ENCODE peak calls at places on chromosomes 5 and 9, in six cellular contexts. J, A, R, M, N and D are unnamed samples.

GRCh38 chr5:68406767-68407232 is 191.2 kb downstream of the PIK3R1 start:
- DNase-seq in J (peak; percentile 49), A (no peak), R (no peak), M (no peak), N (no peak), D (no peak)

GRCh38 chr5:177133845-177134652 is 476 bp downstream of the NSD1 start:
- DNase-seq in J (peak; percentile 92), A (no peak), R (peak; percentile 91), M (no peak), N (no peak), D (no peak)

GRCh38 chr5:112862085-112862484 is 998 bp downstream of the SRP19 start:
- DNase-seq in J (peak; percentile 72), A (no peak), R (peak; percentile 47), M (no peak), N (no peak), D (no peak)

GRCh38 chr5:42950466-42951168 is 89.5 kb downstream of the ANXA2R start:
- DNase-seq in J (peak; percentile 63), A (peak; percentile 99), R (no peak), M (peak; percentile 88), N (peak; percentile 95), D (peak; percentile 98)

GRCh38 chr5:61020415-61020814 is 75.4 kb downstream of the NDUFAF2 start:
- DNase-seq in J (no peak), A (no peak), R (no peak), M (no peak), N (no peak), D (no peak)

GRCh38 chr5:179854356-179854755 is 4.3 kb downstream of the MRNIP start:
- DNase-seq in J (no peak), A (no peak), R (no peak), M (no peak), N (no peak), D (no peak)

GRCh38 chr5:30050056-30050815 is 1143.2 kb upstream of the CDH6 start:
- DNase-seq in J (no peak), A (no peak), R (no peak), M (no peak), N (no peak), D (no peak)

GRCh38 chr5:17405976-17406876 is 91.8 kb upstream of the TAF11L2 start:
- DNase-seq in J (no peak), A (no peak), R (no peak), M (no peak), N (no peak), D (no peak)

GRCh38 chr5:158765407-158765806 is 334.3 kb downstream of the EBF1 start:
- DNase-seq in J (no peak), A (no peak), R (no peak), M (no peak), N (no peak), D (no peak)

GRCh38 chr5:67283988-67284457 is 87.4 kb upstream of the CD180 start:
- DNase-seq in J (no peak), A (no peak), R (no peak), M (no peak), N (no peak), D (no peak)

GRCh38 chr5:25006734-25007133 is 362.0 kb upstream of the CDH10 start:
- DNase-seq in J (no peak), A (no peak), R (peak; percentile 57), M (no peak), N (no peak), D (no peak)

GRCh38 chr5:180179399-180180197 is 29.4 kb downstream of the RASGEF1C start:
- DNase-seq in J (no peak), A (no peak), R (peak; percentile 32), M (no peak), N (no peak), D (no peak)

GRCh38 chr9:18676501-18676900 is 202.5 kb downstream of the ADAMTSL1 start:
- DNase-seq in J (no peak), A (no peak), R (no peak), M (no peak), N (no peak), D (no peak)

GRCh38 chr5:40441733-40442132 is 238.0 kb upstream of the PTGER4 start:
- DNase-seq in J (no peak), A (no peak), R (no peak), M (no peak), N (no peak), D (no peak)

GRCh38 chr9:3459076-3459475 is 66.7 kb downstream of the RFX3 start:
- DNase-seq in J (no peak), A (no peak), R (no peak), M (no peak), N (no peak), D (no peak)

GRCh38 chr9:114238919-114239879 is 83.7 kb upstream of the ORM1 start:
- DNase-seq in J (peak; percentile 84), A (no peak), R (peak; percentile 72), M (no peak), N (no peak), D (no peak)

GRCh38 chr5:159902444-159903121 is 13.7 kb upstream of the ADRA1B start:
- DNase-seq in J (no peak), A (no peak), R (no peak), M (no peak), N (no peak), D (peak; percentile 62)

GRCh38 chr9:111516061-111516465 is 8.9 kb upstream of the ZNF483 start:
- DNase-seq in J (peak; percentile 51), A (no peak), R (no peak), M (no peak), N (no peak), D (no peak)

GRCh38 chr5:110478899-110479298 is 247.6 kb downstream of the TMEM232 start:
- DNase-seq in J (no peak), A (peak; percentile 7), R (no peak), M (no peak), N (no peak), D (peak; percentile 22)

GRCh38 chr5:61327761-61328753 is 4.0 kb upstream of the ZSWIM6 start:
- DNase-seq in J (peak; percentile 29), A (peak; percentile 61), R (no peak), M (no peak), N (no peak), D (no peak)

GRCh38 chr9:112252194-112252593 is 77.1 kb upstream of the SUSD1 start:
- DNase-seq in J (no peak), A (no peak), R (no peak), M (no peak), N (no peak), D (no peak)

GRCh38 chr5:156534906-156535305 is 207.9 kb downstream of the SGCD start:
- DNase-seq in J (no peak), A (no peak), R (no peak), M (no peak), N (no peak), D (no peak)

GRCh38 chr9:11356101-11356500 is 743.3 kb upstream of the PTPRD start:
- DNase-seq in J (no peak), A (no peak), R (no peak), M (no peak), N (no peak), D (no peak)

DNA sequence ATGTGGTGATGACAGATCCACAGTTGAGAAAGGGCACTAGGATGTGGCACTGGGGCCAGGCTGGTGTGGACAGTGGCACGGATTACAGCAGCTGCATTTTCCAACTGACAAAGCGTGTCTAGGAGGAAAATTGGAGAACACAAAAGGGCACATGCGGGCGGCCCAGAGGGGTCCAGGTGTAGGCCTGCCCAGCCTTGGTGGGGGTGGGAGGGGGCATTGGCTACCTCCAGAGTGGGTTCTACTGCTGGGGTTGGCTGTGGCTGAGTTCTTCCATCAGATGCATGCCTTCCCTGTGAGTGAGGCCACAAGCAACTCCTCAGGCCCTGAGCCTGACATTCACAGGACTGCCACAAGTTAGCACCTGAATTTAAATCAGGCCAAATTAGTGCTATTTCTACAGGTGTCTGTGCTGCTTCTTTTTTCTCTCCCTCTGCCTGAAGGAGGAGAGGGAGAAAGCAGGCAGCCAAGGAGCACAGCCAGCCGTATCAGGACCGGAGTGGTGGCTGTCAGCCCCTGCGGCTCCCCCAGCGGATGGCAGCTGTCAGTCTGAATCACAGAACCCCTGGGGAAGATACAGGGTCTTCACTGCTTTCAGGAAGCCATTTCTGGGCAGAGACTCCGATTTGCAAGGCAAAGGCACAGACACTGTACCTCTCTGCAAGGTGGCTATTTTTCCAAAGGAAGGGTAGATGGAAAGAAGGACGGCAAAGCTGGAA is 464.2 kb downstream of the SPOCK1 start:
- DNase-seq in J (peak; percentile 72), A (no peak), R (peak; percentile 25), M (no peak), N (no peak), D (no peak)
- TF ChIP-seq CTCF in J (peak; percentile 41), A (no peak), R (no peak), M (no peak), N (no peak), D (no peak)

GRCh38 chr9:129752915-129753724 is at the start of gene PTGES:
- DNase-seq in J (peak; percentile 89), A (peak; percentile 68), R (peak; percentile 79), M (no peak), N (peak; percentile 77), D (no peak)
- H3K4me3 ChIP-seq in J (no peak within 1 kb of the TSS), A (peak within 1 kb of the TSS; percentile 68), R (peak within 1 kb of the TSS; percentile 16), M (peak within 1 kb of the TSS; percentile 65), N (peak within 1 kb of the TSS; percentile 43), D (peak within 1 kb of the TSS; percentile 24)

DNA sequence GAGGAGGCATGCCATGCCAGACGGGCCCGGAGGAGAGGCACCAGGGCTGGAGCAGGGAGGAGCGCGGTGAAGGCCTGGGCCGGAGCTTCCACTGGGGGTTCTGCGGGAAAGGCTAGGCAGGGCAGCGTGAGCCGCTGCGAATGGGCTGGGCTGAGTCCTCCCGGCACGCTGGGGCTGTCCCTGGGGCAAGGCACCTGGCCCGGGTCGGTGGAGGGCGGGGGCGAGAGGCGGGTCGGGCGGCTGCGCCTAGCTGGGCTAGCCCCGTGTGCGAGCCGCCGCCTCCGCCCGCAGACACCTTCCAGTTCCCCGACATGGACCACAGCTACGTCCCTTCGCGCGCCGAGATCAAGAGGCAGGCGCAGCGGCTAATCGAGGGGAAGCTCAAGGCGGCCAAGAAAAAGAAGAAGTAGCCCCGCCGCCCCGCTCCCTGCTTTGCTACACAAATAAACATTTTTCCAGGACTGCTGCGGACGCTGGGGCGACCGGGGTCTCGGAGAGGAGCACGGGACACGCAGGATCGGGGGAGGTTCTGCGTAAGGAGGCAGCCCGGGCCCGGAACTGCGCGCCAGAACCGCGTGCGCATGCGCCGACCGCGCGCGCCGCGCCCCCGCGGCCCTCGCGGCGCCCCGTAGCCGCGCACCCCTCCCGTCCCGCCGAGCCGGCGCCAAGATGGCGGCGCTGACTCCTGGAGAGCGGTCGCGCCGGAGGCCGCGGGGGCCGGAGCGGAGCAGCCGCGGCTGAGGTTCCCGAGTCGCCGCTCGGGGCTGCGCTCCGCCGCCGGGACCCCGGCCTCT is at the start of gene RABL6:
- DNase-seq in J (peak; percentile 86), A (no peak), R (peak; percentile 92), M (peak; percentile 86), N (peak; percentile 83), D (no peak)
- TF ChIP-seq CTCF in J (no peak), A (no peak), R (no peak), M (no peak), N (no peak), D (no peak)

DNA sequence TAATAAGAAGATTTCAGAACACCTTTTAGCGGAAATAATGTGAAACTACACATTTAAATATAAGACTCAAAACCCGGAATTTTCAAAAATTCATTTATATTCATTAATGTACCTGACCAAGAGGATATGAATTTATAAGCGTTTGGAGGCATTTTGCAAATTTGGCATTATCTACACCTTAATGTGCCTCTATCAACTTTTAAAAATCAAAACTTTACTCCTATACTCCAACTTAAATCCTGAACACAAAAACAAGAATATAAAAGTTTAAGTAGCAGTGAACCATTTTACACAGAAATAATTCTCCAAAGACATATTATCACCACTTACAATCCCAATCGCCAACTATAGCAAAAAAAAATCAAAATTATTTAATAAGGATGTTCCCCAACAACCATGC is 3.9 kb downstream of the ZNF608 start:
- DNase-seq in J (no peak), A (no peak), R (no peak), M (no peak), N (no peak), D (no peak)
- H3K4me3 ChIP-seq in J (peak overlapping the region; percentile 95), A (peak overlapping the region; percentile 77), R (peak overlapping the region; percentile 69), M (peak overlapping the region; percentile 86), N (peak overlapping the region; percentile 55), D (peak overlapping the region; percentile 77)